ENCODE peak calls at places on chromosome 9, in six cellular contexts. One of them, this sample, is unnamed.

GRCh38 chr9:84218322-84218721 is 122.2 kb downstream of the SLC28A3 start:
- DNase-seq in HepG2: no peak
- DNase-seq in GM12878: no peak
- DNase-seq in HL-60: no peak
- DNase-seq in suprapubic skin: no peak
- DNase-seq in GM12892: no peak
- DNase-seq in this sample: no peak

GRCh38 chr9:130371196-130371966 is 73.4 kb upstream of the ASS1 start:
- DNase-seq in HepG2: no peak
- DNase-seq in GM12892: no peak
- DNase-seq in HL-60: no peak
- DNase-seq in suprapubic skin: no peak
- DNase-seq in GM12878: no peak
- DNase-seq in this sample: no peak

GRCh38 chr9:4349841-4350418 is 50.1 kb upstream of the GLIS3 start:
- DNase-seq in HL-60: no peak
- DNase-seq in GM12892: no peak
- DNase-seq in GM12878: no peak
- DNase-seq in suprapubic skin: no peak
- DNase-seq in HepG2: no peak
- DNase-seq in this sample: no peak

GRCh38 chr9:1718836-1719235 is 296.3 kb upstream of the SMARCA2 start:
- DNase-seq in suprapubic skin: no peak
- DNase-seq in HL-60: no peak
- DNase-seq in GM12892: no peak
- DNase-seq in GM12878: no peak
- DNase-seq in HepG2: no peak
- DNase-seq in this sample: no peak

GRCh38 chr9:589723-590122 is 251.8 kb upstream of the DMRT1 start:
- DNase-seq in GM12892: no peak
- DNase-seq in HL-60: no peak
- DNase-seq in GM12878: no peak
- DNase-seq in HepG2: no peak
- DNase-seq in suprapubic skin: no peak
- DNase-seq in this sample: no peak

GRCh38 chr9:35338561-35339274 is 151.2 kb upstream of the RUSC2 start:
- DNase-seq in suprapubic skin: no peak
- DNase-seq in HL-60: no peak
- DNase-seq in HepG2: no peak
- DNase-seq in GM12878: no peak
- DNase-seq in GM12892: no peak
- DNase-seq in this sample: no peak

GRCh38 chr9:3401556-3401955 is 124.2 kb downstream of the RFX3 start:
- DNase-seq in HepG2: no peak
- DNase-seq in GM12878: no peak
- DNase-seq in GM12892: no peak
- DNase-seq in HL-60: no peak
- DNase-seq in suprapubic skin: no peak
- DNase-seq in this sample: no peak

GRCh38 chr9:138044485-138045383 is 167.2 kb downstream of the CACNA1B start:
- DNase-seq in HepG2: no peak
- DNase-seq in GM12878: no peak
- DNase-seq in suprapubic skin: peak; percentile 49
- DNase-seq in HL-60: no peak
- DNase-seq in GM12892: no peak
- DNase-seq in this sample: peak; percentile 31

GRCh38 chr9:125759812-125760134 is 12.6 kb downstream of the PBX3 start:
- DNase-seq in GM12892: no peak
- DNase-seq in GM12878: no peak
- DNase-seq in HL-60: no peak
- DNase-seq in HepG2: no peak
- DNase-seq in suprapubic skin: no peak
- DNase-seq in this sample: no peak

GRCh38 chr9:87786423-87786822 is 60.5 kb downstream of the CTSL start:
- DNase-seq in HepG2: no peak
- DNase-seq in HL-60: peak; percentile 21
- DNase-seq in suprapubic skin: no peak
- DNase-seq in GM12892: no peak
- DNase-seq in GM12878: no peak
- DNase-seq in this sample: no peak

GRCh38 chr9:130172858-130173461 is 756 bp downstream of the NCS1 start:
- DNase-seq in HepG2: no peak
- DNase-seq in GM12892: no peak
- DNase-seq in GM12878: no peak
- DNase-seq in HL-60: no peak
- DNase-seq in suprapubic skin: no peak
- DNase-seq in this sample: peak; percentile 83

GRCh38 chr9:113523421-113524141 is 60.1 kb downstream of the RGS3 start:
- DNase-seq in suprapubic skin: no peak
- DNase-seq in HepG2: no peak
- DNase-seq in HL-60: peak; percentile 68
- DNase-seq in GM12892: peak; percentile 64
- DNase-seq in GM12878: peak; percentile 85
- DNase-seq in this sample: no peak

GRCh38 chr9:5629312-5630037 is 568 bp downstream of the RIC1 start:
- DNase-seq in HL-60: no peak
- DNase-seq in HepG2: no peak
- DNase-seq in GM12878: no peak
- DNase-seq in suprapubic skin: peak; percentile 86
- DNase-seq in GM12892: peak; percentile 25
- DNase-seq in this sample: peak; percentile 69

GRCh38 chr9:89359018-89359417 is 40.7 kb downstream of the SECISBP2 start:
- DNase-seq in suprapubic skin: peak; percentile 52
- DNase-seq in HepG2: no peak
- DNase-seq in HL-60: no peak
- DNase-seq in GM12878: no peak
- DNase-seq in GM12892: no peak
- DNase-seq in this sample: peak; percentile 66

GRCh38 chr9:83403864-83404263 is 134.3 kb downstream of the FRMD3 start:
- DNase-seq in GM12892: no peak
- DNase-seq in suprapubic skin: no peak
- DNase-seq in HL-60: no peak
- DNase-seq in GM12878: no peak
- DNase-seq in HepG2: no peak
- DNase-seq in this sample: no peak

GRCh38 chr9:85258823-85259370 is 482.9 kb downstream of the AGTPBP1 start:
- DNase-seq in HepG2: peak; percentile 39
- DNase-seq in GM12892: peak; percentile 5
- DNase-seq in suprapubic skin: peak; percentile 79
- DNase-seq in HL-60: peak; percentile 13
- DNase-seq in GM12878: peak; percentile 20
- DNase-seq in this sample: peak; percentile 69

GRCh38 chr9:136052433-136052880 is 42.6 kb downstream of the NACC2 start:
- DNase-seq in HL-60: no peak
- DNase-seq in GM12892: no peak
- DNase-seq in GM12878: no peak
- DNase-seq in suprapubic skin: no peak
- DNase-seq in HepG2: peak; percentile 15
- DNase-seq in this sample: no peak

GRCh38 chr9:2622361-2623045 is 916 bp downstream of the VLDLR start:
- DNase-seq in GM12878: no peak
- DNase-seq in HL-60: no peak
- DNase-seq in HepG2: no peak
- DNase-seq in suprapubic skin: peak; percentile 79
- DNase-seq in GM12892: peak; percentile 25
- DNase-seq in this sample: peak; percentile 66

GRCh38 chr9:93094294-93095204 is 1.5 kb upstream of the CARD19 start:
- DNase-seq in HepG2: no peak
- DNase-seq in GM12892: peak; percentile 55
- DNase-seq in suprapubic skin: no peak
- DNase-seq in HL-60: peak; percentile 71
- DNase-seq in GM12878: no peak
- DNase-seq in this sample: no peak

GRCh38 chr9:135554718-135555117 is 6.8 kb upstream of the PAEP start:
- DNase-seq in HL-60: no peak
- DNase-seq in suprapubic skin: no peak
- DNase-seq in HepG2: no peak
- DNase-seq in GM12878: no peak
- DNase-seq in GM12892: no peak
- DNase-seq in this sample: no peak

GRCh38 chr9:31412081-31412480 is 972.4 kb upstream of the ACO1 start:
- DNase-seq in HL-60: no peak
- DNase-seq in HepG2: no peak
- DNase-seq in suprapubic skin: no peak
- DNase-seq in GM12892: no peak
- DNase-seq in GM12878: no peak
- DNase-seq in this sample: no peak

GRCh38 chr9:80074439-80074838 is 502.7 kb downstream of the TLE4 start:
- DNase-seq in HepG2: no peak
- DNase-seq in GM12878: no peak
- DNase-seq in suprapubic skin: no peak
- DNase-seq in GM12892: no peak
- DNase-seq in HL-60: no peak
- DNase-seq in this sample: no peak

GRCh38 chr9:651372-651771 is 190.1 kb upstream of the DMRT1 start:
- DNase-seq in HepG2: no peak
- DNase-seq in GM12892: no peak
- DNase-seq in suprapubic skin: no peak
- DNase-seq in HL-60: no peak
- DNase-seq in GM12878: no peak
- DNase-seq in this sample: no peak

GRCh38 chr9:125523681-125524080 is 183.3 kb downstream of the MAPKAP1 start:
- DNase-seq in GM12892: no peak
- DNase-seq in GM12878: no peak
- DNase-seq in HepG2: no peak
- DNase-seq in HL-60: no peak
- DNase-seq in suprapubic skin: no peak
- DNase-seq in this sample: no peak

GRCh38 chr9:27126682-27127081 is 17.7 kb downstream of the TEK start:
- DNase-seq in HepG2: no peak
- DNase-seq in HL-60: no peak
- DNase-seq in GM12892: no peak
- DNase-seq in suprapubic skin: no peak
- DNase-seq in GM12878: no peak
- DNase-seq in this sample: no peak
- TF ChIP-seq POLR2AphosphoS5 in HepG2: no peak
- TF ChIP-seq POLR2AphosphoS5 in HL-60: no peak
- TF ChIP-seq POLR2AphosphoS5 in GM12892: no peak
- TF ChIP-seq POLR2AphosphoS5 in suprapubic skin: no peak
- TF ChIP-seq POLR2AphosphoS5 in GM12878: no peak
- TF ChIP-seq POLR2AphosphoS5 in this sample: no peak

DNA sequence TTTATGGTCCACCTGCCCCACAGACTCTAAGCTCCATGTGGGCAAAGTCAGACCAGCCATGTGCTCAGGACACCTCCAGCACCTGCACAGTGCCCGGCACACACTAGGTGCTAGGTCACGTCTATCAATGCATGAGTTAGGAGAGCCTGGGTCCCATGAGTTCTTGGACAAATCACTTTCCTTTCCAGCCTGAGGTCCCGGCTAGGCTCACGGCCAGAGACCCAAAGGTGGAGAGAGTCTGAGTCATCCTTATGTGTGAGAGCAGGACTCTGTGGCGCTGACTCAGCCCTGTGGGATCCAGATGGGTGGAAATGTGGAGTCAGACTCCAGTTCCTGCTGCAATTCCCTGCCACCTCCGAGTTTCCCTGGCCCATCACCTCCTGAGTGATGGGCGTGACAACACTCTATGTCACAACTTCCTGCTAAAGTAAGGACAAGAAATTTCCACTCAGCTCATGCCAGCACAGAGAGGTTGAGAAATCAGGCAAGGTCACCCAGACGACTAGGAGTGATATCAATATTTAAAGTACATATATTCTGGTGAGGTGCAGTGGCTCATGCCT is 2.5 kb upstream of the ST6GALNAC4 start:
- DNase-seq in GM12892: no peak
- DNase-seq in suprapubic skin: peak; percentile 96
- DNase-seq in HL-60: peak; percentile 98
- DNase-seq in GM12878: no peak
- DNase-seq in HepG2: peak; percentile 87
- DNase-seq in this sample: no peak
- TF ChIP-seq POLR2AphosphoS5 in GM12892: no peak
- TF ChIP-seq POLR2AphosphoS5 in suprapubic skin: peak; percentile 82
- TF ChIP-seq POLR2AphosphoS5 in HL-60: peak; percentile 65
- TF ChIP-seq POLR2AphosphoS5 in GM12878: no peak
- TF ChIP-seq POLR2AphosphoS5 in HepG2: no peak
- TF ChIP-seq POLR2AphosphoS5 in this sample: peak; percentile 41

GRCh38 chr9:131518553-131518952 is 12.5 kb downstream of the UCK1 start:
- DNase-seq in HL-60: no peak
- DNase-seq in suprapubic skin: no peak
- DNase-seq in GM12878: no peak
- DNase-seq in HepG2: no peak
- DNase-seq in GM12892: no peak
- DNase-seq in this sample: no peak

GRCh38 chr9:131520448-131520847 is 10.6 kb downstream of the UCK1 start:
- DNase-seq in HepG2: no peak
- DNase-seq in GM12892: no peak
- DNase-seq in HL-60: no peak
- DNase-seq in GM12878: no peak
- DNase-seq in suprapubic skin: no peak
- DNase-seq in this sample: no peak

GRCh38 chr9:131516274-131516565 is 13.5 kb downstream of the POMT1 start:
- DNase-seq in GM12892: no peak
- DNase-seq in HL-60: peak; percentile 99
- DNase-seq in GM12878: no peak
- DNase-seq in suprapubic skin: no peak
- DNase-seq in HepG2: no peak
- DNase-seq in this sample: no peak

GRCh38 chr9:131516930-131517329 is 14.1 kb downstream of the UCK1 start:
- DNase-seq in HepG2: no peak
- DNase-seq in suprapubic skin: no peak
- DNase-seq in GM12878: no peak
- DNase-seq in GM12892: no peak
- DNase-seq in HL-60: no peak
- DNase-seq in this sample: no peak

DNA sequence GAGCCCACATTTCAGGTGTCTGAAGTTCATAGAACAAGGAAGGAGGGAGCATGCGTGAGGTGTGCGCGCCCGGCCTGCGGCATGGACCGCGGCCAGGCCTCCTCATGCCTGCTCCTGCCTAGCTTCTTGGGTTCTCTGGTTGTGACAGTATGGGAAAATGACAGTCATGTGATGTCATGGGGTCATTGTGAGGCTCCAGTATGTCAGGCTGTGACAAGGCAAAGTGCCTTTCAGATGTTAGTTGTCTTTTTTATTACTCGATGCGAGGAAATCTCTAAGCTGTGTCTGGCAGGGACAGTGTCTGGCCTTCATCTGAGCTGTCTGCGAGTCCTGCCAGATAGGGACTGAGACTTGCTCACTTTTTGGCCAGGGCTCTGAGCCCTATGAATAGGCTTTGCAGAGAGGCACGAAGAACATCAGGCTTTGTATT is 13.3 kb downstream of the UCK1 start:
- DNase-seq in GM12878: no peak
- DNase-seq in HL-60: no peak
- DNase-seq in suprapubic skin: no peak
- DNase-seq in HepG2: no peak
- DNase-seq in GM12892: no peak
- DNase-seq in this sample: no peak
- TF ChIP-seq POLR2AphosphoS5 in GM12878: no peak
- TF ChIP-seq POLR2AphosphoS5 in HL-60: no peak
- TF ChIP-seq POLR2AphosphoS5 in suprapubic skin: no peak
- TF ChIP-seq POLR2AphosphoS5 in HepG2: no peak
- TF ChIP-seq POLR2AphosphoS5 in GM12892: no peak
- TF ChIP-seq POLR2AphosphoS5 in this sample: no peak

DNA sequence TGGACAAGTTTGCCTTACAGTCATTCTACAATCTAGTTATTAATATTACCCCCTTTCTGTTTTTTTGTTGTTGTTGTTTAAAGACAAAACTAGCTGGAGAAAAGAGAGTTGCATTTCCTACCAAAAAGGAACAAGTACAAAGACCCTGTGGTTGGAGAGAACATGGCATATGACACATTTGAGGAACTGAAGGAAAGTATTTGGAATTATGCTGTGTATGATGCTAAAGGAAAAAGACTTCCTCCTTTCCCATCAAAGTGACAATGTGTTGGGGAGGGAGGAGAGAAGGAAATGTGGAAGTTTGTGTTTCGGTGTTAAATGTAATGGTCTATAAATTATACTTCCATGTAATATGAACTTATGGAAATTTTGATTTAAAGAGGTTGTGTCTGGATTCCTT is 15.2 kb upstream of the TNFSF8 start:
- DNase-seq in HepG2: no peak
- DNase-seq in HL-60: no peak
- DNase-seq in GM12878: no peak
- DNase-seq in suprapubic skin: no peak
- DNase-seq in GM12892: no peak
- DNase-seq in this sample: no peak
- TF ChIP-seq POLR2AphosphoS5 in HepG2: no peak
- TF ChIP-seq POLR2AphosphoS5 in HL-60: no peak
- TF ChIP-seq POLR2AphosphoS5 in GM12878: no peak
- TF ChIP-seq POLR2AphosphoS5 in suprapubic skin: no peak
- TF ChIP-seq POLR2AphosphoS5 in GM12892: no peak
- TF ChIP-seq POLR2AphosphoS5 in this sample: no peak

This sample was measured in SK-N-SH.